ENCODE peak calls at places on chromosomes 11 and 22, in five cellular contexts. One of them, this sample, is unnamed.

GRCh38 chr11:65355776-65356393 is 1.3 kb downstream of the TIGD3 start:
- DNase-seq in lower lobe of right lung: peak
- DNase-seq in sigmoid colon: peak
- DNase-seq in Peyer's patch: peak
- DNase-seq in cardiac muscle cell: no peak
- DNase-seq in this sample: no peak

GRCh38 chr11:47033439-47033838 is 96.9 kb downstream of the CSTPP1 start:
- DNase-seq in lower lobe of right lung: no peak
- DNase-seq in sigmoid colon: no peak
- DNase-seq in Peyer's patch: no peak
- DNase-seq in cardiac muscle cell: no peak
- DNase-seq in this sample: no peak

GRCh38 chr11:32792948-32793475 is 1.4 kb downstream of the CCDC73 start:
- DNase-seq in lower lobe of right lung: no peak
- DNase-seq in sigmoid colon: no peak
- DNase-seq in Peyer's patch: peak
- DNase-seq in cardiac muscle cell: peak
- DNase-seq in this sample: peak

GRCh38 chr22:44448271-44448780 is 49.7 kb downstream of the RTL6 start:
- DNase-seq in lower lobe of right lung: no peak
- DNase-seq in sigmoid colon: peak
- DNase-seq in Peyer's patch: peak
- DNase-seq in cardiac muscle cell: no peak
- DNase-seq in this sample: no peak

GRCh38 chr11:4699697-4700435 is 2.2 kb upstream of the OR51E2 start:
- DNase-seq in lower lobe of right lung: no peak
- DNase-seq in sigmoid colon: no peak
- DNase-seq in Peyer's patch: no peak
- DNase-seq in cardiac muscle cell: no peak
- DNase-seq in this sample: no peak

GRCh38 chr11:68992743-68993255 is 12.0 kb upstream of the MRGPRD start:
- DNase-seq in lower lobe of right lung: no peak
- DNase-seq in sigmoid colon: peak
- DNase-seq in Peyer's patch: peak
- DNase-seq in cardiac muscle cell: no peak
- DNase-seq in this sample: no peak

GRCh38 chr11:101686514-101686913 is 102.7 kb upstream of the TRPC6 start:
- DNase-seq in lower lobe of right lung: no peak
- DNase-seq in sigmoid colon: no peak
- DNase-seq in Peyer's patch: no peak
- DNase-seq in cardiac muscle cell: no peak
- DNase-seq in this sample: peak

GRCh38 chr22:41446057-41446501 is 522 bp downstream of the TOB2 start:
- DNase-seq in lower lobe of right lung: peak
- DNase-seq in sigmoid colon: peak
- DNase-seq in Peyer's patch: peak
- DNase-seq in cardiac muscle cell: peak
- DNase-seq in this sample: no peak

GRCh38 chr22:21632237-21632895 is at the start of gene CCDC116:
- DNase-seq in lower lobe of right lung: peak
- DNase-seq in sigmoid colon: no peak
- DNase-seq in Peyer's patch: peak
- DNase-seq in cardiac muscle cell: no peak
- DNase-seq in this sample: peak

GRCh38 chr11:44949160-44950035 is 1.3 kb downstream of the TP53I11 start:
- DNase-seq in lower lobe of right lung: peak
- DNase-seq in sigmoid colon: no peak
- DNase-seq in Peyer's patch: peak
- DNase-seq in cardiac muscle cell: peak
- DNase-seq in this sample: no peak

GRCh38 chr11:66969584-66970205 is 5.4 kb upstream of the C11orf86 start:
- DNase-seq in lower lobe of right lung: no peak
- DNase-seq in sigmoid colon: no peak
- DNase-seq in Peyer's patch: no peak
- DNase-seq in cardiac muscle cell: no peak
- DNase-seq in this sample: no peak

GRCh38 chr11:66973956-66974585 is 1.0 kb upstream of the C11orf86 start:
- DNase-seq in lower lobe of right lung: no peak
- DNase-seq in sigmoid colon: no peak
- DNase-seq in Peyer's patch: no peak
- DNase-seq in cardiac muscle cell: no peak
- DNase-seq in this sample: no peak

GRCh38 chr11:66970371-66970807 is 4.7 kb upstream of the C11orf86 start:
- DNase-seq in lower lobe of right lung: no peak
- DNase-seq in sigmoid colon: no peak
- DNase-seq in Peyer's patch: no peak
- DNase-seq in cardiac muscle cell: no peak
- DNase-seq in this sample: no peak

GRCh38 chr11:66970808-66971442 is 4.2 kb upstream of the C11orf86 start:
- DNase-seq in lower lobe of right lung: no peak
- DNase-seq in sigmoid colon: peak
- DNase-seq in Peyer's patch: peak
- DNase-seq in cardiac muscle cell: no peak
- DNase-seq in this sample: no peak

DNA sequence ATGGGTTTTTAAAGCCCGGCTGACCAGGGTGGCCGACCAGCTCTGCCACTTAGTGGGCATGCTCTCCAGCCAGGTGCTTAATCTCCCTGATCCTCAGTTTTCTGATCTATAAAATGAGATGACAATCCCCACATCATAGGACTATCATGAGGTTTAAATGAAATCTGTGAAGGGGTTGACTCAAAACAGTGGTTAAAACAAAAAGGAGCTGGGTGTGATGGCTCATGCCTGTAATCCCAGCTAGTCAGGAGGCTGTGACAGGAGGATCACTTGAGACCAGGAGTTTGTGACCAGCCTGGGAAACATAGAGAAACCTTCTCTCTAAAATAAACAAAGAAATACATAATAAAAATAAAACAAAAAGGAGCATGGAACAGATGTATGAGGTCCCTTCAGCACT is 3.6 kb upstream of the C11orf86 start:
- DNase-seq in lower lobe of right lung: no peak
- DNase-seq in sigmoid colon: no peak
- DNase-seq in Peyer's patch: no peak
- DNase-seq in cardiac muscle cell: no peak
- DNase-seq in this sample: no peak
- H3K4me3 ChIP-seq in lower lobe of right lung: no peak
- H3K4me3 ChIP-seq in sigmoid colon: no peak
- H3K4me3 ChIP-seq in Peyer's patch: no peak
- H3K4me3 ChIP-seq in cardiac muscle cell: no peak
- H3K4me3 ChIP-seq in this sample: no peak

DNA sequence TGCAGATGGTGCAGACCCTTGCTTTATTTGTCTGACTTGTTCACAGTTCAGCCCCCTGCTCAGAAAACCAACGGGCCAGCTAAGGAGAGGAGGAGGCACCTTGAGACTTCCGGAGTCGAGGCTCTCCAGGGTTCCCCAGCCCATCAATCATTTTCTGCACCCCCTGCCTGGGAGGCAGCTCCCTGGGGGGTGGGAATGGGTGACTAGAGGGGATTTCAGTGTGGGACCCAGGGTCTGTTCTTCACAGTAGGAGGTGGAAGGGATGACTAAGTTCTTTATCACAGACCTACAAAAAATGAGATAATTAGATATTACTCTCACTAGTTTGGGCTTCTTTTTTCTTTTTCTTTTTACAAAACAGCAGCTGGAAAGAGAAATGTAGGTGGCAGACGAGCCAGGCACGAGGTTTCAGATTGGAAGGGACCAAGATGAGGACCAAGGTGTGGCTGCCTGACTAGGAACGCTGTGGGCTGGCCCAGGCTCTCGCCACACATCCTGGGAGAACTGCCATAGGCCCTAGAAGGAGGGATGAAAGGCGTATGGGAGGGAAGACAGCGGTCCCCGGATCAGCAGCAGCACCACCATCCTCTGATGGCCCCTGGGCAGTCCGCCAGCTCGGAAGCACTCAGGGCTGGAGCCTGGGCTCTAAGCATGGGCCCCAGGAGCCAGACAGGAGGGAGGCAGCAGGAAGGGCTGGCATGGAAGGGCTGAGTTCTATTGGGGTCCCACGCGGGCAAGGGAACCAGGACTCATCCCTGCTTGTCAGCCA is 14.2 kb downstream of the TXN2 start:
- DNase-seq in lower lobe of right lung: no peak
- DNase-seq in sigmoid colon: peak
- DNase-seq in Peyer's patch: no peak
- DNase-seq in cardiac muscle cell: peak
- DNase-seq in this sample: no peak
- H3K4me3 ChIP-seq in lower lobe of right lung: no peak
- H3K4me3 ChIP-seq in sigmoid colon: no peak
- H3K4me3 ChIP-seq in Peyer's patch: no peak
- H3K4me3 ChIP-seq in cardiac muscle cell: no peak
- H3K4me3 ChIP-seq in this sample: no peak

DNA sequence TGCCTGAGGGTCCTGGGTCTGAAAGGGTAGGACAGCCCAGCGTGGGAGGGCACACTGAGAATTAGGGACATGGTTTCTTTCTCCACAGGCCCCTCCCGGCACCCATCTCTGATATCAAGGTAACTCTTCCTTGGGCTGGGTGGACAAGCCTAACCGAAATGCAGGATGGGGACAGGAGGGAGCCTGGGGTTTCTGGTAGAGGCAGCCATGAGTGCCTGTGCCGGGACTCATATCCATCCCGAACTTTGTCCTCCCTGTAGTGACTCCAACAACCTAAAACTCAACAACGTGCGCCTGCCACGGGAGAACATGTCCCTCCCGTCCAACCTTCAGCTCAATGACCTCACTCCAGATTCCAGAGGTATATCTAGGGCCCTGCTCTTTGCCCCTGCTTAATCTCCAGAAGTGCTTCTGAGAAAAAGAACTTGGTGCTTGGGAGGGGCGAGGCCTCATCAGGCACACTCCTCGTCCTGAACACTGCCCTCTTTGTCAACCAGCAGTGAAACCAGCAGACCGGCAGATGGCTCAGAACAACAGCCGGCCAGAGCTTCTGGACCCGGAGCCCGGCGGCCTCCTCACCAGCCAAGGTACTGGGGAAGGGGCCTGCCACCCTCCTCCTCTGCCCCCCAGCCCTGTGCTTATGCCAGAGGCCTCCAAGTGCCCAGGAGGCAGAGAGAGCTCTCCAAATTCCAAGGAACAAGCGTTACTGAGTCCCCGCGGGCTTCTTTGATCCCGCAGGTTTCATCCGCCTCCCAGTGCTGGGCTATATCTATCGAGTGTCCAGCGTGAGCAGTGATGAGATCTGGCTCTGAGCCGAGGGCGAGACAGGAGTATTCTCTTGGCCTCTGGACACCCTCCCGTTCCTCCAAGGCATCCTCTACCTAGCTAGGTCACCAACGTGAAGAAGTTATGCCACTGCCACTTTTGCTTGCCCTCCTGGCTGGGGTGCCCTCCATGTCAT is 3.1 kb downstream of the TMEM25 start:
- DNase-seq in lower lobe of right lung: no peak
- DNase-seq in sigmoid colon: no peak
- DNase-seq in Peyer's patch: peak
- DNase-seq in cardiac muscle cell: no peak
- DNase-seq in this sample: no peak
- H3K4me3 ChIP-seq in lower lobe of right lung: no peak
- H3K4me3 ChIP-seq in sigmoid colon: no peak
- H3K4me3 ChIP-seq in Peyer's patch: peak
- H3K4me3 ChIP-seq in cardiac muscle cell: no peak
- H3K4me3 ChIP-seq in this sample: no peak

GRCh38 chr22:36008565-36008964 is 20.1 kb downstream of the RBFOX2 start:
- DNase-seq in lower lobe of right lung: no peak
- DNase-seq in sigmoid colon: no peak
- DNase-seq in Peyer's patch: no peak
- DNase-seq in cardiac muscle cell: no peak
- DNase-seq in this sample: no peak

GRCh38 chr22:36010913-36011312 is 17.7 kb downstream of the RBFOX2 start:
- DNase-seq in lower lobe of right lung: no peak
- DNase-seq in sigmoid colon: no peak
- DNase-seq in Peyer's patch: no peak
- DNase-seq in cardiac muscle cell: no peak
- DNase-seq in this sample: no peak

GRCh38 chr22:36010090-36010489 is 18.5 kb downstream of the RBFOX2 start:
- DNase-seq in lower lobe of right lung: no peak
- DNase-seq in sigmoid colon: no peak
- DNase-seq in Peyer's patch: no peak
- DNase-seq in cardiac muscle cell: peak
- DNase-seq in this sample: no peak

GRCh38 chr22:36008131-36008530 is 20.5 kb downstream of the RBFOX2 start:
- DNase-seq in lower lobe of right lung: no peak
- DNase-seq in sigmoid colon: no peak
- DNase-seq in Peyer's patch: no peak
- DNase-seq in cardiac muscle cell: no peak
- DNase-seq in this sample: no peak

DNA sequence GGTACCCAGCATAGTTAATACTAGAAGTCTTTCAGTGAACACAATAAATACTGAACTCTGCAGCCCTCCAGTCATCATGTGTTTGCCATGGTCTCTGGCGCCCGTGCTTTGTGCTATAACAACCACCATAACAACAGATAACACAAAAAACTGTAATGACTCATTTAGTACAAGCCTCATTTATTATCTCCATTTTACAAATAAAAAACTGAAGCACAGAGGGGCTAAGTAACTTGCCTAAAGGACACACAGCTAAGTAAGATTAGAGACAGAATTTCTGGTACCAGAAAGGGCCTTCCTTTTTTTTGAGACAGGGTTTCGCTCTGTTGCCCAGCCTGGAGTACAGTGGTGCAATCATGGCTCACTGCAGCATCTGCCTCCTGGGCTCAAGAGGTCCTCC is 19.5 kb downstream of the RBFOX2 start:
- DNase-seq in lower lobe of right lung: no peak
- DNase-seq in sigmoid colon: no peak
- DNase-seq in Peyer's patch: no peak
- DNase-seq in cardiac muscle cell: no peak
- DNase-seq in this sample: no peak
- H3K4me3 ChIP-seq in lower lobe of right lung: no peak
- H3K4me3 ChIP-seq in sigmoid colon: no peak
- H3K4me3 ChIP-seq in Peyer's patch: no peak
- H3K4me3 ChIP-seq in cardiac muscle cell: no peak
- H3K4me3 ChIP-seq in this sample: no peak

GRCh38 chr22:37273846-37274225 is 8.5 kb upstream of the CYTH4 start:
- DNase-seq in lower lobe of right lung: peak
- DNase-seq in sigmoid colon: no peak
- DNase-seq in Peyer's patch: no peak
- DNase-seq in cardiac muscle cell: no peak
- DNase-seq in this sample: no peak
- H3K4me3 ChIP-seq in lower lobe of right lung: no peak
- H3K4me3 ChIP-seq in sigmoid colon: no peak
- H3K4me3 ChIP-seq in Peyer's patch: no peak
- H3K4me3 ChIP-seq in cardiac muscle cell: no peak
- H3K4me3 ChIP-seq in this sample: no peak

This sample was measured in Jurkat, Clone E6-1.